ENCODE peak calls at places on chromosome 4, in seven cellular contexts. N is activated T-helper 1 cell treated with anti-CD3 and anti-CD28 coated beads, Interleukin-2, amount 50 U/mL, for 16 hours; Z is HT1080; C is epithelial cell of esophagus; O is NCI-H460; L is activated gamma-delta T cell treated with Interleukin-2 at 50 U/mL for 16 hours; F is head of caudate nucleus. K is an unnamed sample.

GRCh38 chr4:160848901-160849735 is 1314.7 kb downstream of the FSTL5 start:
- DNase-seq in N (no peak), Z (peak), C (peak), O (peak), L (no peak), F (no peak), K (peak)

GRCh38 chr4:138413273-138413672 is 171.1 kb upstream of the SLC7A11 start:
- DNase-seq in N (no peak), Z (no peak), C (no peak), O (no peak), L (no peak), F (no peak), K (no peak)

GRCh38 chr4:157994863-157995262 is 178.0 kb downstream of the GASK1B start:
- DNase-seq in N (no peak), Z (no peak), C (peak), O (peak), L (no peak), F (no peak), K (no peak)

GRCh38 chr4:161525121-161525520 is 638.7 kb downstream of the FSTL5 start:
- DNase-seq in N (no peak), Z (no peak), C (no peak), O (no peak), L (no peak), F (no peak), K (no peak)

GRCh38 chr4:183898456-183898855 is 6.7 kb upstream of the STOX2 start:
- DNase-seq in N (no peak), Z (no peak), C (no peak), O (no peak), L (no peak), F (no peak), K (no peak)

GRCh38 chr4:38365748-38366310 is 298.2 kb upstream of the KLF3 start:
- DNase-seq in N (no peak), Z (no peak), C (no peak), O (no peak), L (no peak), F (no peak), K (no peak)

GRCh38 chr4:109803924-109804571 is 2.2 kb upstream of the CFI start:
- DNase-seq in N (no peak), Z (peak), C (peak), O (peak), L (no peak), F (peak), K (peak)

GRCh38 chr4:61531188-61531587 is 331.1 kb downstream of the ADGRL3 start:
- DNase-seq in N (no peak), Z (no peak), C (no peak), O (no peak), L (no peak), F (no peak), K (peak)

GRCh38 chr4:85565761-85566480 is 91.0 kb downstream of the ARHGAP24 start:
- DNase-seq in N (no peak), Z (no peak), C (no peak), O (no peak), L (no peak), F (no peak), K (no peak)

GRCh38 chr4:177547985-177548384 is 105.7 kb upstream of the AGA start:
- DNase-seq in N (no peak), Z (no peak), C (no peak), O (no peak), L (no peak), F (no peak), K (no peak)

GRCh38 chr4:27836505-27836904 is 975.9 kb downstream of the STIM2 start:
- DNase-seq in N (no peak), Z (no peak), C (peak), O (no peak), L (no peak), F (no peak), K (no peak)

GRCh38 chr4:16794816-16795445 is 103.5 kb downstream of the LDB2 start:
- DNase-seq in N (no peak), Z (peak), C (peak), O (no peak), L (peak), F (peak), K (peak)

GRCh38 chr4:122890142-122890769 is 32.1 kb downstream of the NUDT6 start:
- DNase-seq in N (no peak), Z (no peak), C (no peak), O (no peak), L (no peak), F (no peak), K (peak)

GRCh38 chr4:184473515-184474260 is 662 bp downstream of the IRF2 start:
- DNase-seq in N (peak), Z (peak), C (peak), O (no peak), L (peak), F (peak), K (peak)